ENCODE peak calls at places on chromosome 22, in eight cellular contexts. F is psoas muscle, J is coronary artery, R is activated gamma-delta T cell, A is endothelial cell, Q is heart left ventricle, U is thoracic aorta, W is GM10248. L is an unnamed sample.

GRCh38 chr22:44396727-44397722 is 84.3 kb upstream of the SHISAL1 start:
- DNase-seq in F (peak), J (peak), R (no peak), A (peak), Q (no peak), U (no peak), W (no peak), L (peak)

GRCh38 chr22:49240472-49240871 is 587.2 kb downstream of the BRD1 start:
- DNase-seq in F (no peak), J (peak), R (no peak), A (no peak), Q (no peak), U (no peak), W (no peak), L (no peak)

GRCh38 chr22:37017356-37017755 is 1.9 kb downstream of the TST start:
- DNase-seq in F (no peak), J (no peak), R (no peak), A (no peak), Q (peak), U (no peak), W (no peak), L (no peak)

GRCh38 chr22:39427751-39428596 is 28.4 kb downstream of the TAB1 start:
- DNase-seq in F (no peak), J (no peak), R (no peak), A (no peak), Q (no peak), U (no peak), W (no peak), L (no peak)

GRCh38 chr22:49023879-49024774 is 803.5 kb downstream of the BRD1 start:
- DNase-seq in F (peak), J (no peak), R (no peak), A (no peak), Q (no peak), U (no peak), W (no peak), L (no peak)

GRCh38 chr22:49733631-49734030 is 94.0 kb downstream of the BRD1 start:
- DNase-seq in F (no peak), J (no peak), R (no peak), A (no peak), Q (no peak), U (no peak), W (no peak), L (no peak)

GRCh38 chr22:50733521-50734342 is 4.3 kb upstream of the ACR start:
- DNase-seq in F (peak), J (no peak), R (no peak), A (peak), Q (peak), U (no peak), W (no peak), L (peak)

GRCh38 chr22:37259540-37260029 is 15.5 kb upstream of the RAC2 start:
- DNase-seq in F (no peak), J (no peak), R (no peak), A (peak), Q (no peak), U (no peak), W (no peak), L (no peak)

GRCh38 chr22:46796566-46797195 is 34.2 kb downstream of the TBC1D22A start:
- DNase-seq in F (no peak), J (peak), R (no peak), A (no peak), Q (no peak), U (no peak), W (no peak), L (no peak)

GRCh38 chr22:20245577-20246367 is 22.3 kb downstream of the RTN4R start:
- DNase-seq in F (no peak), J (no peak), R (no peak), A (no peak), Q (no peak), U (no peak), W (no peak), L (no peak)

L was measured in upper lobe of left lung.